ENCODE peak calls at places on chromosomes 13 and 19, in four cellular contexts. T is hypothalamus, H is Peyer's patch, D is EL. P is an unnamed sample.

GRCh38 chr13:73697166-73697565 is 437.0 kb downstream of the KLF12 start:
- DNase-seq in T (no peak), H (no peak), D (no peak), P (no peak)

GRCh38 chr13:36837354-36838092 is 18.5 kb downstream of the RFXAP start:
- DNase-seq in T (no peak), H (no peak), D (no peak), P (no peak)

GRCh38 chr19:39998511-39998910 is 1.7 kb downstream of the ZNF546 start:
- DNase-seq in T (no peak), H (no peak), D (peak), P (no peak)

GRCh38 chr19:927707-928401 is 2.0 kb downstream of the ARID3A start:
- DNase-seq in T (no peak), H (no peak), D (no peak), P (no peak)

GRCh38 chr19:54136086-54136863 is 1.3 kb upstream of the CNOT3 start:
- DNase-seq in T (no peak), H (no peak), D (no peak), P (no peak)

GRCh38 chr13:66965146-66965545 is 265.0 kb downstream of the PCDH9 start:
- DNase-seq in T (no peak), H (no peak), D (no peak), P (no peak)

GRCh38 chr13:88978607-88979006 is 1307.4 kb downstream of the SLITRK5 start:
- DNase-seq in T (no peak), H (no peak), D (no peak), P (no peak)

GRCh38 chr13:110702591-110703526 is 3.1 kb downstream of the CARS2 start:
- DNase-seq in T (no peak), H (no peak), D (peak), P (no peak)

GRCh38 chr13:95115525-95115924 is 185.7 kb downstream of the ABCC4 start:
- DNase-seq in T (no peak), H (no peak), D (no peak), P (no peak)

GRCh38 chr13:51562011-51562671 is 22.1 kb upstream of the WDFY2 start:
- DNase-seq in T (no peak), H (no peak), D (no peak), P (no peak)

GRCh38 chr13:100694722-100695644 is 20.4 kb upstream of the TMTC4 start:
- DNase-seq in T (no peak), H (no peak), D (peak), P (peak)

GRCh38 chr19:13060233-13060963 is 42.3 kb downstream of the LYL1 start:
- DNase-seq in T (peak), H (no peak), D (peak), P (no peak)

P was measured in midbrain.